ENCODE peak calls at places on chromosome 16, in six cellular contexts. One of them, this sample, is unnamed.

GRCh38 chr16:88685156-88686061 is 898 bp downstream of the SNAI3 start:
- DNase-seq in ELR: peak
- DNase-seq in right lobe of liver: peak
- DNase-seq in GOT3: no peak
- DNase-seq in activated T-helper 1 cell treated with Interleukin-2 at 50 U/mL for 16 hours: peak
- DNase-seq in neural crest cell: no peak
- DNase-seq in this sample: no peak

GRCh38 chr16:53654946-53655345 is 48.7 kb downstream of the RPGRIP1L start:
- DNase-seq in ELR: no peak
- DNase-seq in right lobe of liver: no peak
- DNase-seq in GOT3: no peak
- DNase-seq in activated T-helper 1 cell treated with Interleukin-2 at 50 U/mL for 16 hours: no peak
- DNase-seq in neural crest cell: no peak
- DNase-seq in this sample: no peak

GRCh38 chr16:19114359-19115147 is 789 bp downstream of the ITPRIPL2 start:
- DNase-seq in ELR: peak
- DNase-seq in right lobe of liver: peak
- DNase-seq in GOT3: no peak
- DNase-seq in activated T-helper 1 cell treated with Interleukin-2 at 50 U/mL for 16 hours: no peak
- DNase-seq in neural crest cell: peak
- DNase-seq in this sample: no peak

GRCh38 chr16:17497648-17498047 is 26.9 kb upstream of the XYLT1 start:
- DNase-seq in ELR: peak
- DNase-seq in right lobe of liver: no peak
- DNase-seq in GOT3: no peak
- DNase-seq in activated T-helper 1 cell treated with Interleukin-2 at 50 U/mL for 16 hours: no peak
- DNase-seq in neural crest cell: no peak
- DNase-seq in this sample: no peak

GRCh38 chr16:11029948-11030347 is 85.6 kb downstream of the CLEC16A start:
- DNase-seq in ELR: peak
- DNase-seq in right lobe of liver: no peak
- DNase-seq in GOT3: no peak
- DNase-seq in activated T-helper 1 cell treated with Interleukin-2 at 50 U/mL for 16 hours: no peak
- DNase-seq in neural crest cell: no peak
- DNase-seq in this sample: no peak

GRCh38 chr16:16025214-16025968 is 76.0 kb downstream of the ABCC1 start:
- DNase-seq in ELR: peak
- DNase-seq in right lobe of liver: no peak
- DNase-seq in GOT3: no peak
- DNase-seq in activated T-helper 1 cell treated with Interleukin-2 at 50 U/mL for 16 hours: peak
- DNase-seq in neural crest cell: no peak
- DNase-seq in this sample: no peak

GRCh38 chr16:86718118-86718517 is 139.8 kb downstream of the FOXL1 start:
- DNase-seq in ELR: no peak
- DNase-seq in right lobe of liver: no peak
- DNase-seq in GOT3: no peak
- DNase-seq in activated T-helper 1 cell treated with Interleukin-2 at 50 U/mL for 16 hours: no peak
- DNase-seq in neural crest cell: no peak
- DNase-seq in this sample: no peak

GRCh38 chr16:58614212-58614611 is 15.4 kb downstream of the CNOT1 start:
- DNase-seq in ELR: peak
- DNase-seq in right lobe of liver: no peak
- DNase-seq in GOT3: no peak
- DNase-seq in activated T-helper 1 cell treated with Interleukin-2 at 50 U/mL for 16 hours: no peak
- DNase-seq in neural crest cell: no peak
- DNase-seq in this sample: no peak

GRCh38 chr16:70304892-70305448 is 6.0 kb downstream of the DDX19B start:
- DNase-seq in ELR: no peak
- DNase-seq in right lobe of liver: no peak
- DNase-seq in GOT3: no peak
- DNase-seq in activated T-helper 1 cell treated with Interleukin-2 at 50 U/mL for 16 hours: no peak
- DNase-seq in neural crest cell: no peak
- DNase-seq in this sample: no peak

GRCh38 chr16:88905563-88905962 is 39.1 kb upstream of the PABPN1L start:
- DNase-seq in ELR: peak
- DNase-seq in right lobe of liver: no peak
- DNase-seq in GOT3: no peak
- DNase-seq in activated T-helper 1 cell treated with Interleukin-2 at 50 U/mL for 16 hours: no peak
- DNase-seq in neural crest cell: no peak
- DNase-seq in this sample: no peak

GRCh38 chr16:11484691-11485258 is 101.9 kb downstream of the LITAF start:
- DNase-seq in ELR: peak
- DNase-seq in right lobe of liver: no peak
- DNase-seq in GOT3: no peak
- DNase-seq in activated T-helper 1 cell treated with Interleukin-2 at 50 U/mL for 16 hours: no peak
- DNase-seq in neural crest cell: no peak
- DNase-seq in this sample: no peak

GRCh38 chr16:24609740-24610420 is 70.5 kb downstream of the RBBP6 start:
- DNase-seq in ELR: peak
- DNase-seq in right lobe of liver: peak
- DNase-seq in GOT3: no peak
- DNase-seq in activated T-helper 1 cell treated with Interleukin-2 at 50 U/mL for 16 hours: no peak
- DNase-seq in neural crest cell: peak
- DNase-seq in this sample: peak

GRCh38 chr16:57025941-57026777 is 36.8 kb downstream of the NLRC5 start:
- DNase-seq in ELR: no peak
- DNase-seq in right lobe of liver: no peak
- DNase-seq in GOT3: no peak
- DNase-seq in activated T-helper 1 cell treated with Interleukin-2 at 50 U/mL for 16 hours: no peak
- DNase-seq in neural crest cell: no peak
- DNase-seq in this sample: no peak

GRCh38 chr16:61900482-61900881 is 135.8 kb downstream of the CDH8 start:
- DNase-seq in ELR: peak
- DNase-seq in right lobe of liver: no peak
- DNase-seq in GOT3: no peak
- DNase-seq in activated T-helper 1 cell treated with Interleukin-2 at 50 U/mL for 16 hours: no peak
- DNase-seq in neural crest cell: no peak
- DNase-seq in this sample: no peak

GRCh38 chr16:84271866-84272265 is 22.8 kb upstream of the WFDC1 start:
- DNase-seq in ELR: no peak
- DNase-seq in right lobe of liver: no peak
- DNase-seq in GOT3: no peak
- DNase-seq in activated T-helper 1 cell treated with Interleukin-2 at 50 U/mL for 16 hours: no peak
- DNase-seq in neural crest cell: no peak
- DNase-seq in this sample: no peak

GRCh38 chr16:88406096-88407041 is 23.6 kb downstream of the ZNF469 start:
- DNase-seq in ELR: no peak
- DNase-seq in right lobe of liver: no peak
- DNase-seq in GOT3: no peak
- DNase-seq in activated T-helper 1 cell treated with Interleukin-2 at 50 U/mL for 16 hours: no peak
- DNase-seq in neural crest cell: no peak
- DNase-seq in this sample: no peak

GRCh38 chr16:24508614-24509013 is 30.8 kb upstream of the RBBP6 start:
- DNase-seq in ELR: peak
- DNase-seq in right lobe of liver: no peak
- DNase-seq in GOT3: no peak
- DNase-seq in activated T-helper 1 cell treated with Interleukin-2 at 50 U/mL for 16 hours: no peak
- DNase-seq in neural crest cell: no peak
- DNase-seq in this sample: no peak

GRCh38 chr16:85675528-85675927 is 13.2 kb downstream of the GINS2 start:
- DNase-seq in ELR: peak
- DNase-seq in right lobe of liver: no peak
- DNase-seq in GOT3: no peak
- DNase-seq in activated T-helper 1 cell treated with Interleukin-2 at 50 U/mL for 16 hours: no peak
- DNase-seq in neural crest cell: no peak
- DNase-seq in this sample: no peak

GRCh38 chr16:10694306-10694705 is 424 bp downstream of the TEKT5 start:
- DNase-seq in ELR: no peak
- DNase-seq in right lobe of liver: no peak
- DNase-seq in GOT3: no peak
- DNase-seq in activated T-helper 1 cell treated with Interleukin-2 at 50 U/mL for 16 hours: no peak
- DNase-seq in neural crest cell: no peak
- DNase-seq in this sample: no peak

GRCh38 chr16:11156401-11156800 is 99.6 kb downstream of the SOCS1 start:
- DNase-seq in ELR: no peak
- DNase-seq in right lobe of liver: no peak
- DNase-seq in GOT3: no peak
- DNase-seq in activated T-helper 1 cell treated with Interleukin-2 at 50 U/mL for 16 hours: no peak
- DNase-seq in neural crest cell: no peak
- DNase-seq in this sample: no peak

GRCh38 chr16:89507219-89507833 is 877 bp upstream of the SPG7 start:
- DNase-seq in ELR: no peak
- DNase-seq in right lobe of liver: no peak
- DNase-seq in GOT3: no peak
- DNase-seq in activated T-helper 1 cell treated with Interleukin-2 at 50 U/mL for 16 hours: no peak
- DNase-seq in neural crest cell: no peak
- DNase-seq in this sample: no peak

This sample was measured in dorsolateral prefrontal cortex.